ENCODE peak calls at places on chromosomes 3 and 15, in five cellular contexts. M, Z, W, O and F are unnamed samples.

GRCh38 chr3:159620281-159620680 is 368.4 kb upstream of the IL12A start:
- DNase-seq in O (no peak), Z (no peak), M (no peak), W (no peak), F (no peak)

GRCh38 chr3:57661404-57661803 is 31.5 kb downstream of the DENND6A start:
- DNase-seq in M (no peak), O (no peak), W (no peak), Z (no peak), F (no peak)

GRCh38 chr3:134039161-134039862 is 9.6 kb upstream of the SLCO2A1 start:
- DNase-seq in W (no peak), M (peak; percentile 46), O (peak; percentile 36), Z (no peak), F (peak; percentile 53)

GRCh38 chr3:21294768-21295167 is 456.2 kb downstream of the ZNF385D start:
- DNase-seq in O (peak; percentile 45), W (peak; percentile 18), M (no peak), Z (no peak), F (peak; percentile 65)

GRCh38 chr3:86794336-86795065 is 196.4 kb downstream of the VGLL3 start:
- DNase-seq in M (no peak), Z (no peak), W (peak; percentile 61), O (no peak), F (no peak)

GRCh38 chr3:194598771-194599557 is 34.3 kb downstream of the TMEM44 start:
- DNase-seq in Z (no peak), O (no peak), W (peak; percentile 95), M (no peak), F (no peak)

GRCh38 chr3:153210660-153211059 is 48.6 kb downstream of the RAP2B start:
- DNase-seq in O (no peak), W (no peak), Z (no peak), M (no peak), F (peak; percentile 89)

GRCh38 chr15:84937144-84937543 is 44.5 kb upstream of the PDE8A start:
- DNase-seq in Z (peak; percentile 42), M (no peak), W (peak; percentile 57), O (no peak), F (peak; percentile 60)

GRCh38 chr3:139113231-139113749 is 68.6 kb upstream of the PRR23C start:
- DNase-seq in O (peak; percentile 17), Z (no peak), W (no peak), M (peak; percentile 50), F (no peak)

GRCh38 chr15:27826411-27826810 is 272.7 kb downstream of the OCA2 start:
- DNase-seq in M (no peak), W (peak; percentile 72), O (no peak), Z (no peak), F (no peak)

GRCh38 chr15:49901867-49902775 is 216.9 kb downstream of the ATP8B4 start:
- DNase-seq in O (peak; percentile 22), W (peak; percentile 80), M (no peak), Z (no peak), F (peak; percentile 41)

GRCh38 chr3:16455001-16455400 is 58.5 kb downstream of the RFTN1 start:
- DNase-seq in W (no peak), Z (no peak), O (no peak), M (no peak), F (no peak)

GRCh38 chr3:6542795-6543194 is 318.1 kb upstream of the GRM7 start:
- DNase-seq in M (no peak), Z (no peak), O (no peak), W (no peak), F (no peak)

GRCh38 chr15:66832679-66833078 is 130.6 kb downstream of the SMAD6 start:
- DNase-seq in W (peak; percentile 83), O (peak; percentile 25), Z (no peak), M (no peak), F (peak; percentile 22)

GRCh38 chr3:112090899-112091586 is 4.9 kb downstream of the C3orf52 start:
- DNase-seq in Z (no peak), M (no peak), O (peak; percentile 54), W (no peak), F (no peak)

GRCh38 chr3:171770689-171771620 is 39.3 kb downstream of the PLD1 start:
- DNase-seq in W (peak; percentile 97), O (peak; percentile 89), Z (peak; percentile 19), M (no peak), F (peak; percentile 94)

GRCh38 chr15:94305133-94305532 is 73.8 kb downstream of the MCTP2 start:
- DNase-seq in O (no peak), M (no peak), W (no peak), Z (no peak), F (no peak)